ENCODE peak calls at places on chromosomes 6 and 20, in nine cellular contexts. X is tibial nerve, W is body of pancreas, S is A549, B is IMR-90, D is ovary, A is breast epithelium, Z is uterus, J is prostate gland. Y is an unnamed sample.

GRCh38 chr6:165875946-165876345 is 212.9 kb upstream of the PDE10A start:
- DNase-seq in X (no peak), W (no peak), S (no peak), B (no peak), D (no peak), A (no peak), Z (no peak), J (no peak), Y (no peak)

GRCh38 chr6:165556116-165556843 is 106.8 kb downstream of the PDE10A start:
- DNase-seq in X (no peak), W (peak; percentile 32), S (no peak), B (peak; percentile 66), D (no peak), A (no peak), Z (no peak), J (peak; percentile 72), Y (no peak)

GRCh38 chr20:48807586-48808381 is 20.0 kb downstream of the PREX1 start:
- DNase-seq in X (no peak), W (no peak), S (no peak), B (no peak), D (no peak), A (no peak), Z (no peak), J (no peak), Y (peak; percentile 64)

GRCh38 chr20:9019833-9020232 is 49.1 kb upstream of the PLCB4 start:
- DNase-seq in X (no peak), W (no peak), S (no peak), B (no peak), D (no peak), A (no peak), Z (no peak), J (no peak), Y (no peak)

GRCh38 chr20:17557675-17558006 is 12.2 kb upstream of the DSTN start:
- DNase-seq in X (no peak), W (peak; percentile 57), S (peak; percentile 66), B (peak; percentile 94), D (no peak), A (no peak), Z (peak; percentile 59), J (peak; percentile 86), Y (no peak)

GRCh38 chr6:10720229-10720959 is 2.5 kb upstream of the TMEM14C start:
- DNase-seq in X (no peak), W (peak; percentile 49), S (no peak), B (peak; percentile 17), D (peak; percentile 31), A (no peak), Z (peak; percentile 18), J (no peak), Y (peak; percentile 48)

GRCh38 chr6:128870751-128871150 is 12.2 kb upstream of the LAMA2 start:
- DNase-seq in X (no peak), W (no peak), S (no peak), B (no peak), D (no peak), A (no peak), Z (no peak), J (no peak), Y (no peak)

GRCh38 chr6:106591111-106591825 is 38.0 kb downstream of the RTN4IP1 start:
- DNase-seq in X (no peak), W (no peak), S (no peak), B (peak; percentile 88), D (no peak), A (no peak), Z (no peak), J (no peak), Y (no peak)

GRCh38 chr20:40654876-40655275 is 34.2 kb downstream of the MAFB start:
- DNase-seq in X (peak; percentile 78), W (no peak), S (no peak), B (no peak), D (no peak), A (no peak), Z (no peak), J (peak; percentile 73), Y (peak; percentile 26)

GRCh38 chr20:61899971-61900370 is 165.7 kb downstream of the TAF4 start:
- DNase-seq in X (no peak), W (no peak), S (no peak), B (no peak), D (no peak), A (no peak), Z (no peak), J (no peak), Y (no peak)

GRCh38 chr6:19465240-19465639 is 371.9 kb upstream of the ID4 start:
- DNase-seq in X (no peak), W (no peak), S (no peak), B (no peak), D (no peak), A (no peak), Z (no peak), J (no peak), Y (no peak)

GRCh38 chr6:80454661-80455365 is 348.3 kb downstream of the BCKDHB start:
- DNase-seq in X (no peak), W (no peak), S (no peak), B (peak; percentile 38), D (no peak), A (no peak), Z (no peak), J (no peak), Y (no peak)

DNA sequence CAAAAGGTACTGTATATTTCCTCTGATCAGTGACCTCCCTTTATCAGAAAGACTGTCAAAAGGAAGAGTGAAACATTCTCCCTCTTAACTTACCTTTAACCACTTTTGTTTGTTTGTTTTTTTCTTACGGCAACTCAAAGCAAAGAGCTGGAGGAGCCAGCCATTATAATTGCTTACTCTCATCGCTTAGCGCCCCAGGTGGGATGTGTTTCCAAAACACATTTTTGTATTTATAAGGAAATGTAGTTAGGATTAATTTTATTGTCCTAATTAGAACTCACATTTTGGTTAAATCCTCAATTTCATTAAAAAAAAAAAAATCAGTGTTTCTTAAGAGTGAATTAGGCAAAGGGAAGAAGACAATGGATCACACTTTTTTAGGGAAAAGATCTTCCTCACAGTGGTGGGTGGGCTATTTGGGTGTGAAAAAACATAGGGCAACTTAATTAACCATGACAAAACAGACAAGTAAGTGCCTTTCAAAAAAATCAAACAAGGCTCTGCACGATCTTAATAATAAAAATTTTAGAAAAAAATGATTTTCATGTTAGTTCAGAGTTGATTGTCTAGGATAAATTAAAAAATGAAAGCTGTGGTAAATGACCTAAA is 1.2 kb upstream of the PHACTR2 start:
- DNase-seq in X (no peak), W (no peak), S (no peak), B (no peak), D (no peak), A (no peak), Z (no peak), J (no peak), Y (no peak)
- H3K27ac ChIP-seq in X (no peak overlapping the region), W (no peak overlapping the region), S (peak overlapping the region; percentile 60), B (peak overlapping the region; percentile 27), D (no peak overlapping the region), A (no peak overlapping the region), Z (peak overlapping the region; percentile 89), J (no peak overlapping the region), Y (no peak overlapping the region)

GRCh38 chr6:169656626-169657610 is 44.9 kb downstream of the WDR27 start:
- DNase-seq in X (no peak), W (no peak), S (no peak), B (no peak), D (no peak), A (no peak), Z (no peak), J (no peak), Y (no peak)

GRCh38 chr6:169651498-169651897 is 50.3 kb downstream of the WDR27 start:
- DNase-seq in X (no peak), W (no peak), S (no peak), B (no peak), D (no peak), A (no peak), Z (no peak), J (no peak), Y (no peak)

GRCh38 chr6:169652896-169653295 is 48.9 kb downstream of the WDR27 start:
- DNase-seq in X (no peak), W (no peak), S (no peak), B (no peak), D (no peak), A (no peak), Z (no peak), J (no peak), Y (no peak)

GRCh38 chr6:169653691-169654090 is 48.1 kb downstream of the WDR27 start:
- DNase-seq in X (no peak), W (no peak), S (no peak), B (no peak), D (no peak), A (no peak), Z (no peak), J (no peak), Y (no peak)

GRCh38 chr6:169654590-169655391 is 47.0 kb downstream of the WDR27 start:
- DNase-seq in X (peak; percentile 63), W (peak; percentile 84), S (no peak), B (peak; percentile 61), D (peak; percentile 78), A (peak; percentile 64), Z (peak; percentile 73), J (peak; percentile 65), Y (peak; percentile 83)
- TF ChIP-seq POLR2A in X (peak; percentile 53), W (no peak), S (no peak), B (no peak), D (peak; percentile 20), A (no peak), Z (peak; percentile 54), J (peak; percentile 19), Y (peak; percentile 49)

DNA sequence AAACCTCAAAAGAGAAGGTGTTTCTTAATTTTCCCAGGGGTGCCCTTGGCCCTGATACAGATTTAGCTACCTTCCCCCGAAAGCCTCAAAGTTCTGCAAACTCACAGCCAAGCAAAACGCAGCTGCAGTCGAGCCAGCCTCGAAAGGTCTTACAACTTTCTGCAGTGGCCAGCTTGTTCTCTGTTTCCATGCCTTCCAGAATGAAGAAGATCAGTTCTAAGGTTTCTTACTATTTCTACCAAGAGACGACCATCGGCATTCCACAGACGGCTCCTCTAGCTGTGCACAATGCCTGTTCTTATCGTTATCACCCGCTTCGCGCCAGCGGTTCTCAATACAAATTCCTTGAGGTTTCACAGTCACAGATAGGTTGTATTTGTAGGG is 28.5 kb upstream of the CCR6 start:
- DNase-seq in X (no peak), W (no peak), S (no peak), B (no peak), D (no peak), A (no peak), Z (no peak), J (no peak), Y (no peak)
- H3K27ac ChIP-seq in X (peak overlapping the region; percentile 79), W (no peak overlapping the region), S (no peak overlapping the region), B (no peak overlapping the region), D (no peak overlapping the region), A (no peak overlapping the region), Z (no peak overlapping the region), J (no peak overlapping the region), Y (no peak overlapping the region)

DNA sequence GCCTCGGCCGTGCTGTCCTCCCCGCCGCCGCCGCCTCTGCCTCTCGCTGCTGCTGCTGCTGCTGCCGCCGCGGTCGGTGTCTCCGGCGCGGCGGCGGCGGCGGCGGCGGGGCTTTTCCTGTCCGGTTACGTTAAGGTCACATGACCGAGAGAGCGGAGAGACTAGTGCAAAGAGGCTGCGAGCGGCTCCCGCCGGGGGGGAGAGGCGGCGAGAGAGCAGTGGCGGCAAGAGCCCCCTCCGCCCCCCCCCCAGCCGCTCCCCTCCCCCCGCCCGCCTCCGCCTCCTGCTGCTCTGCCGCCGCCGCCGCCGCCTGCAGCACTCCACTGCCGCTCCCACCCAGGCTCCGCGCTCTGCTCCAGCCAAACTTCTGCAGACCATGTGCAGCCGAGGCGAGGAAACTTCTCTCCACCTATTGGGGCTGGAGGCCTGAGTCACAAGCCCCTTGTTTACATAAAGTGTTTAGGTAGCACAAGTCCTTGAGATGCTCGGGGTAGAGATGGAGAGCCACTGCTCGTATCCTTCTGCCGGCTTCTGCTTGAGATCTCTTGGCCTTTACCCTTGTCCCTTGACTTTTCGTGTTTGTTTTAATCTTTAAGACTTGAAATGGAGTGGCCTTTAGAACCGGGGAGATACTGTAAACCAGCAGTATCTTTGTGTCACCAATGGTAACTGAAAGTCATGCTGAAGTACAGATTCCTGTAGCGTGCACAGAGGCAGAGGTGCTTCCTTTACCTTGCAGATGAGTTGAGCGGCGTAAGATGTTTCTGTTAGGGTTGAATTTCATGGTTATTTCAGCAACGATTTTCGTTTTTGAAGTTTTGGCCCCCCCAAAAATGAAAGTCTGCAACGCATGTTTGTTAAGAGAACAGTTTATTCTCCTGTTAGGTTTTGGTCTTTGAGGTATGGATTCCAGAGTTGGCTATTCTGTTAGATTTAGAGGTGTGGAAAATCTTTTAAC is at the start of gene ZBTB2:
- DNase-seq in X (peak; percentile 61), W (peak; percentile 74), S (peak; percentile 55), B (peak; percentile 89), D (peak; percentile 79), A (peak; percentile 57), Z (peak; percentile 76), J (peak; percentile 59), Y (peak; percentile 74)
- TF ChIP-seq POLR2A in X (peak; percentile 34), W (peak; percentile 17), S (peak; percentile 18), B (no peak), D (peak; percentile 43), A (no peak), Z (no peak), J (no peak), Y (no peak)

Y was measured in adrenal gland.